ENCODE peak calls at places on chromosomes 16 and 17, in ten cellular contexts. One of them, this sample, is unnamed.

GRCh38 chr16:62950351-62950750 is 914.1 kb upstream of the CDH8 start:
- DNase-seq in NCI-H1930: no peak
- DNase-seq in effector memory CD4-positive, alpha-beta T cell: no peak
- DNase-seq in mammary epithelial cell: no peak
- DNase-seq in kidney tubule cell: no peak
- DNase-seq in A549: no peak
- DNase-seq in NCI-H69: no peak
- DNase-seq in ascending aorta: no peak
- DNase-seq in T-helper 22 cell: no peak
- DNase-seq in glutamatergic neuron: no peak
- DNase-seq in this sample: no peak

GRCh38 chr16:85163278-85164112 is 51.2 kb upstream of the CIBAR2 start:
- DNase-seq in effector memory CD4-positive, alpha-beta T cell: no peak
- DNase-seq in T-helper 22 cell: no peak
- DNase-seq in ascending aorta: no peak
- DNase-seq in NCI-H1930: no peak
- DNase-seq in kidney tubule cell: no peak
- DNase-seq in mammary epithelial cell: no peak
- DNase-seq in glutamatergic neuron: no peak
- DNase-seq in NCI-H69: no peak
- DNase-seq in A549: no peak
- DNase-seq in this sample: no peak

GRCh38 chr16:53744449-53744848 is 40.5 kb downstream of the FTO start:
- DNase-seq in ascending aorta: no peak
- DNase-seq in NCI-H1930: no peak
- DNase-seq in NCI-H69: peak
- DNase-seq in mammary epithelial cell: no peak
- DNase-seq in kidney tubule cell: peak
- DNase-seq in effector memory CD4-positive, alpha-beta T cell: peak
- DNase-seq in T-helper 22 cell: peak
- DNase-seq in A549: no peak
- DNase-seq in glutamatergic neuron: no peak
- DNase-seq in this sample: no peak

GRCh38 chr16:4661661-4662060 is 31.7 kb upstream of the NUDT16L1 start:
- DNase-seq in A549: no peak
- DNase-seq in mammary epithelial cell: peak
- DNase-seq in glutamatergic neuron: no peak
- DNase-seq in NCI-H69: peak
- DNase-seq in NCI-H1930: no peak
- DNase-seq in T-helper 22 cell: no peak
- DNase-seq in kidney tubule cell: no peak
- DNase-seq in effector memory CD4-positive, alpha-beta T cell: no peak
- DNase-seq in ascending aorta: no peak
- DNase-seq in this sample: peak

GRCh38 chr16:34050787-34051320 is 591.4 kb downstream of the TP53TG3F start:
- DNase-seq in NCI-H1930: no peak
- DNase-seq in glutamatergic neuron: no peak
- DNase-seq in A549: no peak
- DNase-seq in effector memory CD4-positive, alpha-beta T cell: no peak
- DNase-seq in mammary epithelial cell: no peak
- DNase-seq in T-helper 22 cell: no peak
- DNase-seq in NCI-H69: no peak
- DNase-seq in ascending aorta: no peak
- DNase-seq in kidney tubule cell: no peak
- DNase-seq in this sample: no peak

GRCh38 chr17:40074871-40075215 is 12.1 kb downstream of the THRA start:
- DNase-seq in NCI-H69: no peak
- DNase-seq in glutamatergic neuron: no peak
- DNase-seq in NCI-H1930: no peak
- DNase-seq in mammary epithelial cell: no peak
- DNase-seq in T-helper 22 cell: no peak
- DNase-seq in effector memory CD4-positive, alpha-beta T cell: no peak
- DNase-seq in kidney tubule cell: peak
- DNase-seq in ascending aorta: no peak
- DNase-seq in A549: no peak
- DNase-seq in this sample: no peak

GRCh38 chr16:27827765-27828164 is 235.7 kb downstream of the GSG1L start:
- DNase-seq in effector memory CD4-positive, alpha-beta T cell: no peak
- DNase-seq in T-helper 22 cell: no peak
- DNase-seq in NCI-H69: no peak
- DNase-seq in kidney tubule cell: no peak
- DNase-seq in mammary epithelial cell: no peak
- DNase-seq in ascending aorta: no peak
- DNase-seq in A549: no peak
- DNase-seq in NCI-H1930: no peak
- DNase-seq in glutamatergic neuron: no peak
- DNase-seq in this sample: no peak

GRCh38 chr17:36600936-36601302 is 464 bp upstream of the MRM1 start:
- DNase-seq in ascending aorta: no peak
- DNase-seq in effector memory CD4-positive, alpha-beta T cell: no peak
- DNase-seq in mammary epithelial cell: no peak
- DNase-seq in A549: peak
- DNase-seq in NCI-H69: peak
- DNase-seq in NCI-H1930: no peak
- DNase-seq in glutamatergic neuron: no peak
- DNase-seq in T-helper 22 cell: no peak
- DNase-seq in kidney tubule cell: no peak
- DNase-seq in this sample: no peak

GRCh38 chr16:83995756-83996155 is 27.7 kb downstream of the NECAB2 start:
- DNase-seq in A549: no peak
- DNase-seq in ascending aorta: no peak
- DNase-seq in glutamatergic neuron: no peak
- DNase-seq in NCI-H69: peak
- DNase-seq in NCI-H1930: no peak
- DNase-seq in effector memory CD4-positive, alpha-beta T cell: no peak
- DNase-seq in mammary epithelial cell: peak
- DNase-seq in kidney tubule cell: peak
- DNase-seq in T-helper 22 cell: no peak
- DNase-seq in this sample: peak

GRCh38 chr17:34299918-34300600 is 14.5 kb downstream of the CCL11 start:
- DNase-seq in T-helper 22 cell: no peak
- DNase-seq in ascending aorta: no peak
- DNase-seq in NCI-H69: peak
- DNase-seq in effector memory CD4-positive, alpha-beta T cell: no peak
- DNase-seq in glutamatergic neuron: no peak
- DNase-seq in kidney tubule cell: peak
- DNase-seq in A549: no peak
- DNase-seq in NCI-H1930: no peak
- DNase-seq in mammary epithelial cell: no peak
- DNase-seq in this sample: no peak

GRCh38 chr17:39639043-39639442 is 2.1 kb downstream of the STARD3 start:
- DNase-seq in NCI-H69: no peak
- DNase-seq in mammary epithelial cell: no peak
- DNase-seq in ascending aorta: no peak
- DNase-seq in NCI-H1930: no peak
- DNase-seq in kidney tubule cell: no peak
- DNase-seq in A549: no peak
- DNase-seq in T-helper 22 cell: no peak
- DNase-seq in glutamatergic neuron: no peak
- DNase-seq in effector memory CD4-positive, alpha-beta T cell: no peak
- DNase-seq in this sample: no peak

GRCh38 chr16:84286568-84287220 is 8.0 kb upstream of the WFDC1 start:
- DNase-seq in ascending aorta: peak
- DNase-seq in NCI-H69: no peak
- DNase-seq in kidney tubule cell: peak
- DNase-seq in glutamatergic neuron: peak
- DNase-seq in NCI-H1930: no peak
- DNase-seq in mammary epithelial cell: no peak
- DNase-seq in T-helper 22 cell: no peak
- DNase-seq in A549: no peak
- DNase-seq in effector memory CD4-positive, alpha-beta T cell: no peak
- DNase-seq in this sample: no peak

GRCh38 chr16:87964049-87964448 is 12.8 kb downstream of the BANP start:
- DNase-seq in kidney tubule cell: no peak
- DNase-seq in glutamatergic neuron: no peak
- DNase-seq in A549: no peak
- DNase-seq in mammary epithelial cell: no peak
- DNase-seq in ascending aorta: no peak
- DNase-seq in NCI-H69: no peak
- DNase-seq in T-helper 22 cell: no peak
- DNase-seq in NCI-H1930: no peak
- DNase-seq in effector memory CD4-positive, alpha-beta T cell: no peak
- DNase-seq in this sample: no peak

GRCh38 chr16:11234884-11235702 is 20.9 kb downstream of the SOCS1 start:
- DNase-seq in A549: no peak
- DNase-seq in mammary epithelial cell: no peak
- DNase-seq in ascending aorta: no peak
- DNase-seq in NCI-H1930: no peak
- DNase-seq in glutamatergic neuron: no peak
- DNase-seq in kidney tubule cell: no peak
- DNase-seq in T-helper 22 cell: no peak
- DNase-seq in NCI-H69: no peak
- DNase-seq in effector memory CD4-positive, alpha-beta T cell: no peak
- DNase-seq in this sample: no peak

GRCh38 chr17:56912105-56912999 is 1.5 kb downstream of the TRIM25 start:
- DNase-seq in ascending aorta: no peak
- DNase-seq in effector memory CD4-positive, alpha-beta T cell: no peak
- DNase-seq in kidney tubule cell: no peak
- DNase-seq in NCI-H69: no peak
- DNase-seq in NCI-H1930: no peak
- DNase-seq in A549: no peak
- DNase-seq in T-helper 22 cell: no peak
- DNase-seq in glutamatergic neuron: no peak
- DNase-seq in mammary epithelial cell: no peak
- DNase-seq in this sample: no peak

This sample was measured in cerebellar nuclear complex.